ENCODE peak calls at places on chromosomes 1 and 21, in four cellular contexts. C is CD8-positive, alpha-beta T cell; G is astrocyte of the spinal cord; D is tibial artery. L is an unnamed sample.

GRCh38 chr21:41768371-41769042 is 1.7 kb upstream of the RIPK4 start:
- DNase-seq in C (peak; percentile 18), D (peak; percentile 75), G (peak; percentile 56), L (peak; percentile 85)

GRCh38 chr1:174839211-174839610 is 160.5 kb upstream of the CACYBP start:
- DNase-seq in G (peak; percentile 29), D (no peak), C (no peak), L (no peak)

GRCh38 chr1:233897325-233898162 is 6.9 kb upstream of the SLC35F3 start:
- DNase-seq in G (no peak), D (no peak), C (no peak), L (no peak)

GRCh38 chr1:220353229-220354012 is 81.2 kb upstream of the RAB3GAP2 start:
- DNase-seq in G (no peak), D (no peak), C (no peak), L (no peak)

GRCh38 chr1:198830397-198830796 is 191.6 kb downstream of the PTPRC start:
- DNase-seq in D (no peak), C (no peak), G (peak; percentile 17), L (no peak)

GRCh38 chr21:34640858-34641257 is 25.9 kb upstream of the RCAN1 start:
- DNase-seq in D (no peak), G (peak; percentile 87), C (no peak), L (peak; percentile 71)

GRCh38 chr1:166302919-166303758 is 136.3 kb upstream of the FAM78B start:
- DNase-seq in D (no peak), G (no peak), C (no peak), L (no peak)

GRCh38 chr1:223052931-223053330 is 90.1 kb downstream of the TLR5 start:
- DNase-seq in C (no peak), G (no peak), D (no peak), L (peak; percentile 20)

GRCh38 chr21:38498057-38498833 is at the start of gene ERG:
- DNase-seq in G (no peak), D (no peak), C (no peak), L (no peak)

GRCh38 chr1:171901245-171901644 is 59.9 kb downstream of the DNM3 start:
- DNase-seq in G (no peak), D (no peak), C (no peak), L (peak; percentile 8)

GRCh38 chr1:58654322-58654721 is 45.5 kb downstream of the MYSM1 start:
- DNase-seq in C (no peak), D (no peak), G (no peak), L (no peak)

GRCh38 chr1:29324771-29325351 is 88.5 kb downstream of the PTPRU start:
- DNase-seq in G (no peak), D (peak; percentile 51), C (no peak), L (no peak)

GRCh38 chr1:164726235-164726634 is 167.3 kb downstream of the PBX1 start:
- DNase-seq in C (no peak), D (no peak), G (peak; percentile 52), L (peak; percentile 97)

GRCh38 chr1:162755306-162755705 is 35.2 kb upstream of the HSD17B7 start:
- DNase-seq in C (no peak), D (no peak), G (no peak), L (peak; percentile 37)

GRCh38 chr1:164735315-164736052 is 176.5 kb downstream of the PBX1 start:
- DNase-seq in C (no peak), G (peak; percentile 67), D (no peak), L (peak; percentile 65)

GRCh38 chr1:80994934-80995333 is 805.8 kb upstream of the ADGRL2 start:
- DNase-seq in G (peak; percentile 16), D (no peak), C (no peak), L (peak; percentile 59)

GRCh38 chr1:211237579-211237978 is 21.6 kb upstream of the RCOR3 start:
- DNase-seq in G (no peak), D (no peak), C (no peak), L (no peak)

GRCh38 chr1:158084336-158084735 is 90.9 kb downstream of the KIRREL1 start:
- DNase-seq in D (no peak), G (no peak), C (no peak), L (no peak)

GRCh38 chr1:178093150-178093957 is 550 bp upstream of the RASAL2 start:
- DNase-seq in G (peak; percentile 97), D (peak; percentile 95), C (peak; percentile 11), L (peak; percentile 96)

GRCh38 chr21:36075953-36076352 is 6.1 kb downstream of the CBR1 start:
- DNase-seq in G (no peak), D (no peak), C (no peak), L (no peak)

GRCh38 chr1:186722711-186723309 is 42.6 kb upstream of the PTGS2 start:
- DNase-seq in G (peak; percentile 38), C (no peak), D (no peak), L (peak; percentile 66)

GRCh38 chr1:111907321-111907720 is 82.1 kb downstream of the KCND3 start:
- DNase-seq in C (no peak), D (no peak), G (no peak), L (no peak)

GRCh38 chr1:58921751-58922150 is 137.9 kb upstream of the JUN start:
- DNase-seq in C (no peak), G (no peak), D (no peak), L (no peak)

GRCh38 chr1:8033322-8033721 is 7.2 kb upstream of the ERRFI1 start:
- DNase-seq in G (no peak), C (no peak), D (no peak), L (no peak)

GRCh38 chr1:235835226-235835625 is 31.5 kb downstream of the LYST start:
- DNase-seq in D (peak; percentile 74), C (no peak), G (peak; percentile 24), L (peak; percentile 30)

GRCh38 chr1:216688127-216688657 is 35.0 kb downstream of the ESRRG start:
- DNase-seq in D (no peak), G (no peak), C (no peak), L (no peak)

GRCh38 chr1:7784492-7785071 is 491 bp downstream of the PER3 start:
- DNase-seq in D (peak; percentile 76), G (no peak), C (no peak), L (no peak)

GRCh38 chr21:31011412-31011811 is 26.9 kb downstream of the KRTAP19-8 start:
- DNase-seq in D (no peak), G (no peak), C (no peak), L (no peak)

GRCh38 chr1:170198090-170198489 is 52.3 kb downstream of the NTMT2 start:
- DNase-seq in G (no peak), D (no peak), C (no peak), L (no peak)

GRCh38 chr1:170203693-170204092 is 57.9 kb downstream of the NTMT2 start:
- DNase-seq in G (no peak), C (no peak), D (no peak), L (no peak)

GRCh38 chr1:170198584-170198983 is 52.8 kb downstream of the NTMT2 start:
- DNase-seq in G (no peak), D (no peak), C (no peak), L (no peak)

GRCh38 chr1:170200161-170200560 is 54.4 kb downstream of the NTMT2 start:
- DNase-seq in D (no peak), C (no peak), G (no peak), L (no peak)

GRCh38 chr1:170200665-170201397 is 55.1 kb downstream of the NTMT2 start:
- DNase-seq in C (no peak), D (no peak), G (peak; percentile 36), L (peak; percentile 16)
- TF ChIP-seq CTCF in C (no peak), D (no peak), G (peak; percentile 21), L (no peak)

GRCh38 chr1:243488459-243489163 is 232.8 kb downstream of the SDCCAG8 start:
- DNase-seq in C (no peak), D (no peak), G (no peak), L (no peak)
- H3K4me3 ChIP-seq in C (no peak overlapping the region), D (no peak overlapping the region), G (no peak overlapping the region), L (no peak overlapping the region)

GRCh38 chr1:115493834-115494233 is 147.9 kb upstream of the VANGL1 start:
- DNase-seq in G (no peak), C (no peak), D (no peak), L (no peak)
- TF ChIP-seq CTCF in G (no peak), C (no peak), D (no peak), L (no peak)

GRCh38 chr1:47231314-47232186 is 475 bp downstream of the TAL1 start:
- DNase-seq in G (peak; percentile 35), C (no peak), D (no peak), L (peak; percentile 52)
- H3K4me3 ChIP-seq in G (peak overlapping the region; percentile 6), C (peak overlapping the region; percentile 60), D (peak overlapping the region; percentile 28), L (no peak overlapping the region)

DNA sequence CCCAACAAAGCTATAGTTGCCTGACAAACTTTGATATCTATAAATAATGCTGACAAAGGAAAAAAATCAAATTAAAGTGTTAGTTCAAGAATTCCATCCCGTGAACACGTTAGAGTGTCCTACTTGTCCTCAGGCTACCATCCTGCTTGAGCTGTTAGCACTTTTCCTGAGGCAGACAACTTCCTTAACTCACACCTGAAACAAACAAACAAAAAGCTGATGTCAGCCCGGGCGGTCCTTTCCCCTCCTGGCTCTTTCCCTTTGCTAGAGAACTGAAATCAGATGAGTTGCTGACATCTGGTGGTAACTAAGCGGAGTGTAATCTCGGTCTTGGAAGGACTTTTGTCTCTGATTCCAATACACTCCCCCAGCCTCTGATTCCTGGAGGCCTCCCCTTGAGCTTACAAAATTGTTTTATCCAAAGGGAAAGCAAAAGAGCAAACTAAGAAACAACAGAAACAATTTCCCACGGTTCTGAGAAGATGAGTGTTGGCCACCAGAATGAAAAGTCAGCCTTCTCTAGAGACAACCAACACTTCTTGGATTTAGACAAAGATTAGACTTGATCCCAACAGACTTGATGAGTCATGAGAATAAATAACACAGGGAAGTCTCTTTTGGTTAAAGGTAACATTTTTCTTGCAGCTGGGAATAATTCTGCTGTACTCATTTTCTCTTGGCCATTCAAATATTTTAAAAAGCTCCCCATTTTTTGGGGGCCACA is 135.4 kb downstream of the PROX1 start:
- DNase-seq in G (peak; percentile 72), C (peak; percentile 10), D (no peak), L (peak; percentile 68)
- TF ChIP-seq CTCF in G (peak; percentile 70), C (no peak), D (peak; percentile 38), L (peak; percentile 48)

GRCh38 chr21:28177008-28177603 is 815.6 kb downstream of the LTN1 start:
- DNase-seq in C (no peak), D (no peak), G (no peak), L (no peak)

GRCh38 chr21:28186604-28187003 is 806.1 kb downstream of the LTN1 start:
- DNase-seq in D (no peak), C (no peak), G (no peak), L (no peak)

GRCh38 chr21:28181730-28182129 is 810.9 kb downstream of the LTN1 start:
- DNase-seq in C (no peak), G (no peak), D (no peak), L (no peak)
- H3K4me3 ChIP-seq in C (no peak overlapping the region), G (no peak overlapping the region), D (no peak overlapping the region), L (no peak overlapping the region)

DNA sequence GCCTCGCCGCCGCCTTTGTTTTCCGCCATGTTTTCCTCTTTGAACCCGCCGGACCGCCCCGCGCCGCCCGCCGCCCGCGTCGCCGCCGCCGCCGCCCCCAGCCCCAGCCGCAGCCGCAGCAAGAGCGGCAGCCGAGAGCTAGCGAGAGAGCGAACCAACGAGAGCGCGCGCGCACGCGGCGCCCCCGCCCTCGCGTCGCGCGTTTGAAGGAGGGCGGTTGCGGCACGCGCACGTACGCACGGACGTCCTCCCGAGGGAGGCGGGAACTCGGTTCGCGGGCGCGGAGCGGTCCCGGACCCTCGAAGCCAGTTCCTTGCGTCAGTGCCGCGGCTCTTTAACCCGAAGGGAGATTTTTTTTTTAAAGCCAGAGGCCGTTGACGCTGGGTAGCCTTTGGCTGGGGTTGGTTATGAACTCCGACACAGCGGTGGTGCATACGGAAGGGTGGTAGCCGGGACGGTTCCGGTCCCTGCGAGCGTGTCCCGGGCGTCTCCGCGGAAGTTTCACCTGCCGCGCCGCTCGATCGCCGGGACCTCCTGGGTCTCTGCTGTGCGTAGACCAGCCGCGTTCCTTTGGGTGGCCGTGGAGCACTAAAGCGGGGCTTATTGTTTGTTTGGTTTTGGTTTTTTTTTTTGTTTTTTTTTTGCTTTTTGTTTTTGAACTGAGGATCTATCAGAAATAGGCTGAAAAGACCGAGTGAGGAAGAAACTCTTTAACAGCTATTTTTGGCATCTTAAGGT is at the start of gene TRIM33:
- DNase-seq in G (peak; percentile 95), D (peak; percentile 95), C (peak; percentile 91), L (peak; percentile 95)
- TF ChIP-seq CTCF in G (no peak), D (no peak), C (no peak), L (no peak)